ENCODE peak calls at places on chromosomes 2 and 18, in four cellular contexts. One of them, this sample, is unnamed.
A peak's percentile ranks its signal among the peaks of the same experiment; 100 is the strongest.

GRCh38 chr2:124027182-124027581 is 2.1 kb downstream of the CNTNAP5 start:
- DNase-seq in HL-60: peak; percentile 14
- DNase-seq in AG10803: peak; percentile 12
- DNase-seq in BJ: no peak
- DNase-seq in this sample: no peak

GRCh38 chr2:179850188-179850587 is 11.2 kb downstream of the ZNF385B start:
- DNase-seq in AG10803: peak; percentile 58
- DNase-seq in HL-60: no peak
- DNase-seq in BJ: peak; percentile 16
- DNase-seq in this sample: peak; percentile 27

GRCh38 chr18:44548291-44549221 is 132.1 kb upstream of the SETBP1 start:
- DNase-seq in BJ: peak; percentile 48
- DNase-seq in AG10803: peak; percentile 91
- DNase-seq in HL-60: no peak
- DNase-seq in this sample: peak; percentile 34

GRCh38 chr2:145095641-145096435 is 575.9 kb upstream of the ZEB2 start:
- DNase-seq in BJ: peak; percentile 85
- DNase-seq in HL-60: peak; percentile 8
- DNase-seq in AG10803: peak; percentile 89
- DNase-seq in this sample: peak; percentile 67

GRCh38 chr2:40103590-40103989 is 324.5 kb upstream of the THUMPD2 start:
- DNase-seq in AG10803: peak; percentile 78
- DNase-seq in BJ: peak; percentile 65
- DNase-seq in HL-60: no peak
- DNase-seq in this sample: no peak

GRCh38 chr2:192828175-192828574 is 633.4 kb upstream of the TMEFF2 start:
- DNase-seq in HL-60: no peak
- DNase-seq in AG10803: no peak
- DNase-seq in BJ: no peak
- DNase-seq in this sample: no peak

GRCh38 chr2:226911932-226912331 is 76.1 kb downstream of the RHBDD1 start:
- DNase-seq in BJ: no peak
- DNase-seq in HL-60: no peak
- DNase-seq in AG10803: peak; percentile 67
- DNase-seq in this sample: peak; percentile 61

GRCh38 chr2:149579972-149580882 is 7.3 kb downstream of the MMADHC start:
- DNase-seq in HL-60: no peak
- DNase-seq in BJ: no peak
- DNase-seq in AG10803: peak; percentile 33
- DNase-seq in this sample: no peak

GRCh38 chr18:43092539-43092938 is 22.9 kb downstream of the RIT2 start:
- DNase-seq in BJ: no peak
- DNase-seq in HL-60: no peak
- DNase-seq in AG10803: no peak
- DNase-seq in this sample: no peak

GRCh38 chr18:51537487-51537886 is 340.0 kb upstream of the MEX3C start:
- DNase-seq in BJ: no peak
- DNase-seq in HL-60: peak; percentile 51
- DNase-seq in AG10803: no peak
- DNase-seq in this sample: no peak

GRCh38 chr2:147173186-147173575 is 671.6 kb upstream of the ACVR2A start:
- DNase-seq in AG10803: peak; percentile 85
- DNase-seq in BJ: peak; percentile 4
- DNase-seq in HL-60: no peak
- DNase-seq in this sample: no peak

GRCh38 chr2:63590621-63591408 is 2.1 kb downstream of the MDH1 start:
- DNase-seq in HL-60: peak; percentile 95
- DNase-seq in BJ: no peak
- DNase-seq in AG10803: no peak
- DNase-seq in this sample: no peak

GRCh38 chr2:63596487-63596886 is 7.7 kb downstream of the MDH1 start:
- DNase-seq in AG10803: no peak
- DNase-seq in BJ: no peak
- DNase-seq in HL-60: no peak
- DNase-seq in this sample: no peak

GRCh38 chr2:63598971-63599370 is 10.2 kb downstream of the MDH1 start:
- DNase-seq in AG10803: no peak
- DNase-seq in HL-60: no peak
- DNase-seq in BJ: no peak
- DNase-seq in this sample: no peak

GRCh38 chr2:63591566-63592175 is 2.9 kb downstream of the MDH1 start:
- DNase-seq in AG10803: no peak
- DNase-seq in HL-60: no peak
- DNase-seq in BJ: no peak
- DNase-seq in this sample: no peak

GRCh38 chr2:63594622-63595021 is 5.9 kb downstream of the MDH1 start:
- DNase-seq in BJ: no peak
- DNase-seq in HL-60: no peak
- DNase-seq in AG10803: no peak
- DNase-seq in this sample: no peak
- TF ChIP-seq CTCF in BJ: no peak
- TF ChIP-seq CTCF in HL-60: no peak
- TF ChIP-seq CTCF in AG10803: no peak
- TF ChIP-seq CTCF in this sample: no peak

GRCh38 chr2:232306741-232307305 is 71.7 kb upstream of the ALPP start:
- DNase-seq in BJ: no peak
- DNase-seq in AG10803: no peak
- DNase-seq in HL-60: no peak
- DNase-seq in this sample: no peak
- TF ChIP-seq CTCF in BJ: no peak
- TF ChIP-seq CTCF in AG10803: no peak
- TF ChIP-seq CTCF in HL-60: no peak
- TF ChIP-seq CTCF in this sample: no peak

GRCh38 chr2:236627193-236627592 is 57.6 kb downstream of the ACKR3 start:
- DNase-seq in HL-60: no peak
- DNase-seq in BJ: no peak
- DNase-seq in AG10803: no peak
- DNase-seq in this sample: no peak

GRCh38 chr2:236626391-236627150 is 56.9 kb downstream of the ACKR3 start:
- DNase-seq in BJ: no peak
- DNase-seq in HL-60: no peak
- DNase-seq in AG10803: no peak
- DNase-seq in this sample: no peak

GRCh38 chr2:236628256-236628961 is 58.8 kb downstream of the ACKR3 start:
- DNase-seq in HL-60: no peak
- DNase-seq in BJ: no peak
- DNase-seq in AG10803: no peak
- DNase-seq in this sample: no peak

GRCh38 chr2:236628981-236629605 is 59.5 kb downstream of the ACKR3 start:
- DNase-seq in AG10803: no peak
- DNase-seq in HL-60: no peak
- DNase-seq in BJ: no peak
- DNase-seq in this sample: no peak

GRCh38 chr2:236627846-236628245 is 58.2 kb downstream of the ACKR3 start:
- DNase-seq in AG10803: no peak
- DNase-seq in HL-60: no peak
- DNase-seq in BJ: no peak
- DNase-seq in this sample: no peak
- TF ChIP-seq CTCF in AG10803: no peak
- TF ChIP-seq CTCF in HL-60: no peak
- TF ChIP-seq CTCF in BJ: no peak
- TF ChIP-seq CTCF in this sample: no peak

GRCh38 chr18:62977512-62977911 is 262.2 kb downstream of the PHLPP1 start:
- DNase-seq in HL-60: no peak
- DNase-seq in BJ: no peak
- DNase-seq in AG10803: peak; percentile 22
- DNase-seq in this sample: no peak
- TF ChIP-seq CTCF in HL-60: no peak
- TF ChIP-seq CTCF in BJ: no peak
- TF ChIP-seq CTCF in AG10803: no peak
- TF ChIP-seq CTCF in this sample: no peak

GRCh38 chr2:85537600-85538506 is 1.1 kb upstream of the MAT2A start:
- DNase-seq in HL-60: peak; percentile 65
- DNase-seq in AG10803: peak; percentile 36
- DNase-seq in BJ: no peak
- DNase-seq in this sample: no peak
- TF ChIP-seq CTCF in HL-60: no peak
- TF ChIP-seq CTCF in AG10803: no peak
- TF ChIP-seq CTCF in BJ: no peak
- TF ChIP-seq CTCF in this sample: no peak

DNA sequence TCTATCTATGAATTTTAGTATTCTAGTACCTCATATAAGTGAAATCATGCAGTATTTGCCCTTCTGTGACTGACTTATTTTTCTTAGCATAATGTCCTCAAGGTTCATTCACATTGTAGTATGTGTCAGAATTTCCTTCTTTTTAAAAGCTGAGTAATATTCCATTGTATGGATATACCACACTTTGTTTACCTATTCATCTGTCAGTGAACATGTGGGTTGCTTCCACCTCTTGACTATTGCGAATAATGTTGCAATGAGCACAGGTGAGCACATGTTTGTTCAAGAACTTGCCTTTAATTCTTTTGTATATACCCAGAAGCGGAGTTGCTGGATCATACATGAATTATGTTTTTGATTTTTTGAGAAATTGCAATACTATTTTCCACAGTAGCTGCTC is 187.4 kb upstream of the RBMS1 start:
- DNase-seq in AG10803: no peak
- DNase-seq in BJ: no peak
- DNase-seq in HL-60: no peak
- DNase-seq in this sample: no peak
- TF ChIP-seq CTCF in AG10803: no peak
- TF ChIP-seq CTCF in BJ: no peak
- TF ChIP-seq CTCF in HL-60: no peak
- TF ChIP-seq CTCF in this sample: no peak

DNA sequence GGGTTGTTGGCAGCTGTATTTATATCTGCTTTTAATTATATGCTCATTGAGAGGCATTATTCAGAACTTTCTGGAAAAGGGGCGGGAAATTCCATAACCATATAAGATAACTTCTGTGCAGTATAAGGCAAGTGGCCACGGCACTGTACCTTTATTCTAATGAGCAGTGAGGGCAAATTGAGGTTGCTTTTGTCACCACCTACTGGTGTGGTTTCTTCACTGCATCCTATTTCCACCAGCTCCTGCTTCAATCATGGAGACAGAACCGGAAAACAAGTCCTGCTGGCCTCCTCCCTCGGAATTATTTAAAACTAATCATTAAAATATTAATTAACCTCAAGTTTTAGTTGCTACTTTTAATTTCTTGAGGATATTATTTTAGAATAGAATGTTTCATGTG is 759.4 kb downstream of the CBLN2 start:
- DNase-seq in HL-60: peak; percentile 12
- DNase-seq in AG10803: no peak
- DNase-seq in BJ: no peak
- DNase-seq in this sample: no peak
- TF ChIP-seq CTCF in HL-60: peak; percentile 55
- TF ChIP-seq CTCF in AG10803: no peak
- TF ChIP-seq CTCF in BJ: no peak
- TF ChIP-seq CTCF in this sample: peak; percentile 10

GRCh38 chr2:27583390-27583915 is 611 bp downstream of the ZNF512 start:
- DNase-seq in BJ: no peak
- DNase-seq in AG10803: peak; percentile 12
- DNase-seq in HL-60: no peak
- DNase-seq in this sample: no peak

GRCh38 chr2:27582129-27582694 is 630 bp upstream of the ZNF512 start:
- DNase-seq in BJ: no peak
- DNase-seq in HL-60: no peak
- DNase-seq in AG10803: peak; percentile 4
- DNase-seq in this sample: no peak

GRCh38 chr2:27581417-27582128 is 1.3 kb upstream of the ZNF512 start:
- DNase-seq in AG10803: no peak
- DNase-seq in HL-60: no peak
- DNase-seq in BJ: no peak
- DNase-seq in this sample: no peak

GRCh38 chr2:27584597-27584996 is 1.8 kb downstream of the ZNF512 start:
- DNase-seq in HL-60: no peak
- DNase-seq in BJ: no peak
- DNase-seq in AG10803: no peak
- DNase-seq in this sample: no peak

GRCh38 chr2:27582695-27583389 is at the start of gene ZNF512:
- DNase-seq in BJ: peak; percentile 52
- DNase-seq in HL-60: peak; percentile 91
- DNase-seq in AG10803: peak; percentile 92
- DNase-seq in this sample: peak; percentile 57
- TF ChIP-seq CTCF in BJ: no peak
- TF ChIP-seq CTCF in HL-60: no peak
- TF ChIP-seq CTCF in AG10803: no peak
- TF ChIP-seq CTCF in this sample: peak; percentile 7

DNA sequence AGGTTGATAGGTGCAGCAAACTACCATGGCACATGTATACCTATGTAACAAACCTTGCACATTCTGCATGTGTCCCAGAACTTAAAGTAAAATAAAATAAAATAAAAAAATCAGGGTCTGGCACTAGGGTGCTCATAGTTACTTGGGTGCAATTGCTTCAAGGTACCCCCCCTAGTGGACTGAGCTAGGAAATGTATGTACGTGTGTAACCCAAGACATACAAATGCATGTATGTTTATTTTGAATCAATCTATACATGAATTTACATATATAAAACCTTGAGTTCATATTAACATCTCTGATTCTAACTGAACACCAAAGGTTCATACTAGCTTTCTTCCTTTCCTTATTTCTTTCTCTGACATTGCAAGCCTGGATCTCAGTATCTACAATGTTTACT is 51.5 kb downstream of the USP37 start:
- DNase-seq in BJ: no peak
- DNase-seq in AG10803: no peak
- DNase-seq in HL-60: peak; percentile 6
- DNase-seq in this sample: no peak
- TF ChIP-seq CTCF in BJ: peak; percentile 40
- TF ChIP-seq CTCF in AG10803: peak; percentile 24
- TF ChIP-seq CTCF in HL-60: no peak
- TF ChIP-seq CTCF in this sample: peak; percentile 23

GRCh38 chr2:223760838-223761502 is 76.4 kb downstream of the AP1S3 start:
- DNase-seq in HL-60: peak; percentile 19
- DNase-seq in AG10803: peak; percentile 76
- DNase-seq in BJ: peak; percentile 41
- DNase-seq in this sample: peak; percentile 41
- TF ChIP-seq CTCF in HL-60: peak; percentile 22
- TF ChIP-seq CTCF in AG10803: peak; percentile 11
- TF ChIP-seq CTCF in BJ: no peak
- TF ChIP-seq CTCF in this sample: no peak